ENCODE peak calls at places on chromosome 2, in nine cellular contexts. R is stomach, W is esophagus muscularis mucosa, T is sigmoid colon, J is A549, O is HepG2, K is H1, B is ovary, I is tibial nerve. Y is an unnamed sample.

GRCh38 chr2:29485631-29486030 is 370.4 kb downstream of the CLIP4 start:
- DNase-seq in R (no peak), W (no peak), T (no peak), J (no peak), O (no peak), K (no peak), B (no peak), I (no peak), Y (no peak)

GRCh38 chr2:32865399-32866068 is 81.2 kb upstream of the LTBP1 start:
- DNase-seq in R (no peak), W (no peak), T (no peak), J (no peak), O (no peak), K (no peak), B (no peak), I (no peak), Y (no peak)

GRCh38 chr2:64595397-64596160 is 58.1 kb downstream of the SERTAD2 start:
- DNase-seq in R (no peak), W (no peak), T (no peak), J (no peak), O (peak; percentile 40), K (no peak), B (no peak), I (no peak), Y (no peak)

GRCh38 chr2:193895226-193895625 is 1700.5 kb upstream of the TMEFF2 start:
- DNase-seq in R (no peak), W (no peak), T (no peak), J (no peak), O (no peak), K (no peak), B (no peak), I (no peak), Y (no peak)

GRCh38 chr2:214731008-214731407 is 78.5 kb downstream of the BARD1 start:
- DNase-seq in R (no peak), W (no peak), T (no peak), J (no peak), O (no peak), K (no peak), B (no peak), I (no peak), Y (no peak)

GRCh38 chr2:157876066-157876770 is at the start of gene ACVR1:
- DNase-seq in R (peak; percentile 96), W (peak; percentile 98), T (peak; percentile 98), J (peak; percentile 78), O (peak; percentile 95), K (peak; percentile 78), B (peak; percentile 95), I (peak; percentile 92), Y (peak; percentile 98)

GRCh38 chr2:96591494-96591893 is 46.6 kb downstream of the KANSL3 start:
- DNase-seq in R (no peak), W (no peak), T (no peak), J (no peak), O (no peak), K (no peak), B (no peak), I (no peak), Y (no peak)

GRCh38 chr2:42414158-42414557 is 53.1 kb upstream of the COX7A2L start:
- DNase-seq in R (no peak), W (no peak), T (no peak), J (no peak), O (no peak), K (no peak), B (no peak), I (no peak), Y (no peak)

GRCh38 chr2:5686068-5686467 is 6.1 kb upstream of the SOX11 start:
- DNase-seq in R (no peak), W (no peak), T (no peak), J (no peak), O (no peak), K (no peak), B (no peak), I (no peak), Y (no peak)

GRCh38 chr2:167818521-167818920 is 428.9 kb downstream of the STK39 start:
- DNase-seq in R (no peak), W (no peak), T (no peak), J (no peak), O (no peak), K (no peak), B (no peak), I (no peak), Y (no peak)

GRCh38 chr2:20349457-20350034 is 1.1 kb downstream of the PUM2 start:
- DNase-seq in R (no peak), W (no peak), T (no peak), J (no peak), O (no peak), K (no peak), B (no peak), I (no peak), Y (no peak)

GRCh38 chr2:172438741-172439508 is 11.5 kb downstream of the ITGA6 start:
- DNase-seq in R (peak; percentile 65), W (no peak), T (no peak), J (peak; percentile 50), O (no peak), K (no peak), B (no peak), I (no peak), Y (no peak)

GRCh38 chr2:118808429-118808809 is 39.0 kb downstream of the EN1 start:
- DNase-seq in R (no peak), W (no peak), T (no peak), J (no peak), O (no peak), K (no peak), B (no peak), I (no peak), Y (no peak)

GRCh38 chr2:40279001-40279400 is 172.9 kb downstream of the SLC8A1 start:
- DNase-seq in R (no peak), W (no peak), T (no peak), J (no peak), O (no peak), K (no peak), B (no peak), I (no peak), Y (no peak)

GRCh38 chr2:136183095-136183494 is 65.1 kb upstream of the CXCR4 start:
- DNase-seq in R (no peak), W (peak; percentile 53), T (no peak), J (no peak), O (no peak), K (no peak), B (no peak), I (no peak), Y (no peak)

GRCh38 chr2:20123871-20124594 is 72.6 kb upstream of the LAPTM4A start:
- DNase-seq in R (no peak), W (no peak), T (no peak), J (no peak), O (no peak), K (no peak), B (no peak), I (no peak), Y (no peak)

GRCh38 chr2:113716291-113716690 is 40.2 kb downstream of the SLC35F5 start:
- DNase-seq in R (no peak), W (no peak), T (no peak), J (no peak), O (no peak), K (no peak), B (no peak), I (no peak), Y (no peak)
- H3K27ac ChIP-seq in R (no peak overlapping the region), W (no peak overlapping the region), T (no peak overlapping the region), J (no peak overlapping the region), O (no peak overlapping the region), K (no peak overlapping the region), B (no peak overlapping the region), I (no peak overlapping the region), Y (peak overlapping the region; percentile 7)

DNA sequence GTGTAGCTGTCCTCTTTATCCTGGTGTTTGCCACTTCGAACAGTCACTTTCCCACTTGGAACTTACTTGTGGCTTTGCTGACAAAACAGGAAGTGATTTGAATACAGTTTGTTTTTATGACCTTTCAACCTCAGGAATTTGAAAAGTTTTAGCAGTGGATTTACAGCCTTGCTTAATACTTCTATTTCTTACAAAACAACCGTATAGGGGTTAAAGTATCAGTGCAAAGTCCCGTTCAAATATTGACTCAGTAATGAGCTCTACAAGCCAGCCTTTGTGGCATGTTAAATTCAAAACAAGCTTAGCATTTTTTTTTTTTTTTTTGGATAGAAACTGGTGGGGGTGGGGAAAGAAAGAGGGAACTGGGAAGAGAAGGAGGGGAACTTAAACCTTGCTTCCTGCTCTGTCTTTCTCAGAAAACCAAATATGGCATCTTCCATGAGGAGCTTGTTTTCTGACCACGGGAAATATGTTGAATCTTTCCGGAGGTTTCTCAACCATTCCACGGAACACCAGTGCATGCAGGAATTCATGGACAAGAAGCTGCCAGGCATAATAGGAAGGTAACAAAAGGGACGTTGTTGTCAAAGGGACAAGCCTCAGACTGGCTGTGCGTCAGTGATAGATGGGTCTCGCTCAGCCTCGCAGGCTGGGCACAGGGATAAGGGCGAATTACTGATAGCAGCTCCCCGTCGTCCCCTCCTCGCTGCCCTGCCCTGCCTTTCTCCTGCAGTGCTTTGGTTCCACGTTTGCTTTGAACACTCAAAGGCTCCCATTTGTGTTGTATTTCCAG is at the start of gene HNMT:
- DNase-seq in R (peak; percentile 58), W (no peak), T (peak; percentile 61), J (peak; percentile 7), O (peak; percentile 100), K (no peak), B (peak; percentile 46), I (peak; percentile 34), Y (peak; percentile 4)
- TF ChIP-seq EP300 in R (no peak), W (no peak), T (no peak), J (no peak), O (peak; percentile 98), K (no peak), B (no peak), I (peak; percentile 43), Y (no peak)

DNA sequence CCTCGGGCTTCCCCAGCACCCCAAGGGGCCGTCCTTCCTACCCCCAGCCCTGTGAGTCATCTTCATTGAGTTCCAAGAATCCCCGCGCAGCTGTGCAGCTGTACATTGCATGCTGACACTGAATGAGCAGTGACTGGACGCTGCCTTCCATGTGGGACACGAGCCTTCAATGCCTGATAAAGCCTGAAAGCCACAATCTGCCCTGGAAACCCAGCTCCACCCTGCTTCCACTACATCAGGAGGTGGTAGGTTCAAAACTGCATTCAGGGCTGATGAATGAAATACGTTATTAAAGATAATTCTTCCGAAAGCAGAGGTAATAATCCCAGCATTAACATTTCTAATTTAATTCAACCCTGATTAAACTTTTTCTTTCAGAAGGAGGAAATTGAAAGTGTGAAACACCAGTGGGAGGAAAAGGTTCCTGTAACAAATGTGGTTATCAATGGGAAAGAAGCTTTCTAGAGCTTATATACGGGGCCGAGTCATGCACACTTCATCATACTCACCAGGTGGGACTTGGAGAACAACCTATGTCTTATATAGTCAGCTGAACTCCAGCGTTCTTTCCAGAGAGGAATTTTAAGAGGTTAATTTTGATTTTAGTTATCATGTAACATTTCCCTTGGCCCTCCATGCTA is 360.1 kb downstream of the LPIN1 start:
- DNase-seq in R (peak; percentile 28), W (no peak), T (peak; percentile 87), J (peak; percentile 61), O (no peak), K (no peak), B (peak; percentile 43), I (no peak), Y (peak; percentile 37)
- H3K27ac ChIP-seq in R (no peak overlapping the region), W (no peak overlapping the region), T (no peak overlapping the region), J (peak overlapping the region; percentile 67), O (no peak overlapping the region), K (no peak overlapping the region), B (no peak overlapping the region), I (no peak overlapping the region), Y (no peak overlapping the region)

DNA sequence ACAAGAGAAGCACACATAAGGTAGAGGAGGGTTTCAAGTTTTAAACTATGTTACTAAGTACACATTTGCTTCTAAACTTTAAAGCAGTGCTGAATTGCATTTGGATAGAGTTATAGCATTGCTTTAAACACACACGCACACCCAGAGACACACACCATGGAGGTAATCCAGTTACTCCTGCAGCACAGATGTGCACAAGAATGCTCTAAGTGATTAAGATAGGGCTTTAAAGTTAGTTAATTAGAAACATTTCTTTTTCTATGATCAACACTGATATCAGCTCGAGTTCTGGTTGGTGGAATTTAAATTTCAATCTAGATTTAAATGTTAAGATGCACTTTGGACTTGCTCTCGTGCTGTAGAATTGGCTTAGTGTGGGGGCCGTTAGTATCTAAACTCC is 492.3 kb downstream of the ZEB2 start:
- DNase-seq in R (no peak), W (no peak), T (no peak), J (no peak), O (no peak), K (no peak), B (no peak), I (no peak), Y (no peak)
- TF ChIP-seq EP300 in R (no peak), W (no peak), T (no peak), J (no peak), O (no peak), K (no peak), B (no peak), I (no peak), Y (no peak)